ENCODE peak calls at places on chromosomes 2 and 18, in five cellular contexts. T is GM12878, B is upper lobe of left lung, L is HepG2, X is K562. I is an unnamed sample.

GRCh38 chr2:132253496-132254305 is 91.9 kb upstream of the ANKRD30BL start:
- ATAC-seq in B (peak; percentile 62), X (no peak), T (no peak), L (no peak), I (no peak)

GRCh38 chr18:47175283-47175894 is 775 bp downstream of the IER3IP1 start:
- ATAC-seq in L (peak; percentile 51), X (peak; percentile 46), B (peak; percentile 27), T (peak; percentile 35), I (no peak)

GRCh38 chr2:173750332-173750731 is 214.8 kb downstream of the SP3 start:
- ATAC-seq in T (no peak), L (peak; percentile 25), B (peak; percentile 31), X (peak; percentile 50), I (no peak)

GRCh38 chr2:150169230-150169629 is 318.2 kb downstream of the RND3 start:
- ATAC-seq in L (no peak), T (no peak), X (no peak), B (no peak), I (peak; percentile 74)

GRCh38 chr2:10538224-10538894 is 90.2 kb upstream of the ODC1 start:
- ATAC-seq in T (no peak), X (no peak), B (no peak), L (no peak), I (no peak)

GRCh38 chr2:173132531-173132930 is 56.9 kb downstream of the MAP3K20 start:
- ATAC-seq in L (no peak), T (no peak), B (no peak), X (no peak), I (no peak)

GRCh38 chr18:845152-845819 is 33.2 kb upstream of the YES1 start:
- ATAC-seq in X (no peak), L (no peak), T (no peak), B (no peak), I (peak; percentile 58)

GRCh38 chr18:709771-710170 is 2.7 kb downstream of the ENOSF1 start:
- ATAC-seq in X (no peak), L (no peak), B (no peak), T (no peak), I (no peak)

GRCh38 chr2:202002381-202002780 is 31.3 kb upstream of the FZD7 start:
- ATAC-seq in L (peak; percentile 76), X (peak; percentile 86), T (peak; percentile 13), B (no peak), I (no peak)
- TF ChIP-seq EP300 in L (no peak), X (no peak), T (no peak), B (no peak), I (no peak)

DNA sequence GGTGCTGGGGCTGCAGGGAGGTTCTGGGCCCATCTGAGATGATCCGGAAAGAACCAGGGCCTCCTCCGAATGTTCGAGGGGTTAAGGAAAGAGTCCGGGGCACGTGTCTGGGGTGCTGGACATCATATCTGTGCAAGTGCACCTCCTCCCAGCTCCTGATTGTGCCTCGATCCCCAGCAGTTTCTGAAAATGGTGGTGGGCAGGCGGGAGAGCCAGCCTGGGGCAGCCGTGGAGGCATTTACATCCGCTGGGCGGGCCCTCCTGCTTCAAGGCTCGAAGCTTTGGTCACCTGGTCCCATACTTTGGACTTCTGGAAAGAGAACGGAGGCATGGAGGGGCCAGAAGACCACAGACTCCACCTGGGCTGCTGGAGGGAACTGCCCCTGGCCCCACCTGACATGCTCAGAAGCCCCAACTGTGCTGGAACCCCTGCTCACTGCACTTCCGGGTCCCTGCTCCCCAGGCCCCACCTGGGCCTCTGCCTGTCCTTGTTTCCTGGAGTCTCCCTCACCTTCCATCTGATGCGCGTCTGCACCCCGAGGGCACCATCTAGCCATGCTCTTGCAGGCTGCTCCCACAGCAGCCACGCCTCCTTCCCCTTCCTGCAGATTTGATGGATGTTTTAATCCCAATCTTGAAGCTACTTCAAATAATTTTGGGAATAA is 119.2 kb upstream of the HDAC4 start:
- ATAC-seq in L (no peak), T (no peak), X (no peak), B (no peak), I (no peak)
- H3K27me3 ChIP-seq in L (peaks cover 8% of the 10 kb centered on the region), T (no peaks in the 10 kb centered on the region), X (peaks cover 4% of the 10 kb centered on the region), B (no peaks in the 10 kb centered on the region), I (no peaks in the 10 kb centered on the region)

GRCh38 chr2:7165736-7166135 is 248.5 kb downstream of the RNF144A start:
- ATAC-seq in X (no peak), T (no peak), B (no peak), L (no peak), I (no peak)

GRCh38 chr2:7161501-7161900 is 244.3 kb downstream of the RNF144A start:
- ATAC-seq in X (no peak), B (no peak), T (no peak), L (no peak), I (no peak)
- TF ChIP-seq EP300 in X (no peak), B (no peak), T (no peak), L (no peak), I (no peak)

GRCh38 chr2:176167398-176167797 is 10.3 kb downstream of the HOXD3 start:
- ATAC-seq in X (no peak), T (no peak), B (no peak), L (no peak), I (no peak)

GRCh38 chr2:176169181-176169580 is 12.1 kb downstream of the HOXD3 start:
- ATAC-seq in T (no peak), L (peak; percentile 32), X (no peak), B (no peak), I (no peak)

GRCh38 chr2:176170606-176171005 is 13.5 kb downstream of the HOXD3 start:
- ATAC-seq in B (no peak), X (no peak), L (peak; percentile 4), T (no peak), I (no peak)

GRCh38 chr2:176171331-176172006 is 14.4 kb downstream of the HOXD3 start:
- ATAC-seq in L (no peak), B (no peak), T (no peak), X (no peak), I (no peak)

GRCh38 chr2:176169711-176170110 is 12.6 kb downstream of the HOXD3 start:
- ATAC-seq in X (no peak), L (no peak), T (no peak), B (no peak), I (no peak)
- H3K27me3 ChIP-seq in X (peaks cover 40% of the 10 kb centered on the region), L (peaks cover 6% of the 10 kb centered on the region), T (peaks cover 8% of the 10 kb centered on the region), B (peaks cover 35% of the 10 kb centered on the region), I (peaks cover 100% of the 10 kb centered on the region)